ENCODE peak calls at places on chromosomes 11 and 22, in ten cellular contexts. A is T-cell; B is mesenteric fat pad; C is RCC 7860; L is AG10803; M is vagina; Y is stimulated activated naive CD8-positive, alpha-beta T cell treated with anti-CD3 and anti-CD28 coated beads, Interleukin-15, amount 100 ng/mL, for 72 hours; O is GM12865; Q is NCI-H1417; N is T-helper 1 cell. F is an unnamed sample.

GRCh38 chr22:22912722-22913253 is 25.2 kb downstream of the IGLL5 start:
- DNase-seq in A (no peak), B (no peak), C (no peak), L (no peak), M (no peak), Y (no peak), O (no peak), Q (no peak), N (no peak), F (no peak)

GRCh38 chr11:35618497-35619029 is 303 bp downstream of the FJX1 start:
- DNase-seq in A (no peak), B (no peak), C (no peak), L (no peak), M (no peak), Y (peak), O (peak), Q (peak), N (peak), F (no peak)

GRCh38 chr22:37843746-37844089 is 416 bp downstream of the ANKRD54 start:
- DNase-seq in A (no peak), B (peak), C (no peak), L (no peak), M (no peak), Y (no peak), O (peak), Q (no peak), N (peak), F (peak)

GRCh38 chr11:32852142-32852541 is 22.4 kb downstream of the PRRG4 start:
- DNase-seq in A (no peak), B (no peak), C (no peak), L (peak), M (no peak), Y (no peak), O (no peak), Q (no peak), N (no peak), F (no peak)

GRCh38 chr11:57427692-57428082 is 766 bp upstream of the SLC43A3 start:
- DNase-seq in A (no peak), B (peak), C (no peak), L (peak), M (no peak), Y (no peak), O (no peak), Q (no peak), N (no peak), F (peak)

GRCh38 chr11:102592634-102593581 is 32.2 kb downstream of the MMP20 start:
- DNase-seq in A (no peak), B (no peak), C (peak), L (peak), M (no peak), Y (no peak), O (peak), Q (peak), N (no peak), F (no peak)

GRCh38 chr11:33452806-33453205 is 195.6 kb downstream of the HIPK3 start:
- DNase-seq in A (no peak), B (no peak), C (peak), L (peak), M (no peak), Y (no peak), O (no peak), Q (no peak), N (no peak), F (no peak)

GRCh38 chr11:85647078-85647477 is 689 bp upstream of the TMEM126A start:
- DNase-seq in A (no peak), B (no peak), C (no peak), L (no peak), M (no peak), Y (no peak), O (no peak), Q (no peak), N (no peak), F (no peak)

GRCh38 chr11:76903325-76903724 is 42.6 kb downstream of the ACER3 start:
- DNase-seq in A (no peak), B (no peak), C (no peak), L (no peak), M (no peak), Y (no peak), O (no peak), Q (peak), N (no peak), F (no peak)

GRCh38 chr11:35990170-35990569 is 46.3 kb downstream of the LDLRAD3 start:
- DNase-seq in A (no peak), B (no peak), C (no peak), L (peak), M (no peak), Y (no peak), O (no peak), Q (no peak), N (no peak), F (no peak)

GRCh38 chr11:130144721-130145327 is 14.8 kb upstream of the ST14 start:
- DNase-seq in A (no peak), B (no peak), C (no peak), L (no peak), M (no peak), Y (no peak), O (no peak), Q (no peak), N (no peak), F (no peak)

GRCh38 chr11:62508336-62509058 is 38.1 kb downstream of the AHNAK start:
- DNase-seq in A (no peak), B (no peak), C (peak), L (peak), M (no peak), Y (no peak), O (peak), Q (peak), N (no peak), F (peak)

GRCh38 chr11:117717485-117718314 is 79.3 kb downstream of the DSCAML1 start:
- DNase-seq in A (no peak), B (no peak), C (peak), L (no peak), M (no peak), Y (no peak), O (no peak), Q (peak), N (no peak), F (no peak)

GRCh38 chr11:113314389-113315301 is at the start of gene TTC12:
- DNase-seq in A (peak), B (peak), C (peak), L (peak), M (no peak), Y (peak), O (peak), Q (peak), N (peak), F (peak)

F was measured in psoas muscle.